ENCODE peak calls at places on chromosomes 1 and 21, in ten cellular contexts. One of them, this sample, is unnamed.

GRCh38 chr1:192485692-192486436 is 89.7 kb upstream of the RGS1 start:
- DNase-seq in lower lobe of right lung: peak
- DNase-seq in CD14-positive monocyte: no peak
- DNase-seq in KBM-7: no peak
- DNase-seq in mucosa of descending colon: no peak
- DNase-seq in iris pigment epithelial cell: peak
- DNase-seq in fibroblast of lung: peak
- DNase-seq in stimulated activated CD8-positive, alpha-beta memory T cell treated with anti-CD3 and anti-CD28 coated beads, Interleukin-2, amount 100 ng/mL, for 1 hour: no peak
- DNase-seq in activated naive CD8-positive, alpha-beta T cell treated with anti-CD3 and anti-CD28 coated beads, Interleukin-2, amount 50 U/mL, for 24 hours: no peak
- DNase-seq in A549: peak
- DNase-seq in this sample: peak

GRCh38 chr1:19400875-19401854 is 84.2 kb downstream of the CAPZB start:
- DNase-seq in KBM-7: no peak
- DNase-seq in CD14-positive monocyte: no peak
- DNase-seq in A549: no peak
- DNase-seq in stimulated activated CD8-positive, alpha-beta memory T cell treated with anti-CD3 and anti-CD28 coated beads, Interleukin-2, amount 100 ng/mL, for 1 hour: no peak
- DNase-seq in iris pigment epithelial cell: no peak
- DNase-seq in mucosa of descending colon: no peak
- DNase-seq in lower lobe of right lung: no peak
- DNase-seq in fibroblast of lung: peak
- DNase-seq in activated naive CD8-positive, alpha-beta T cell treated with anti-CD3 and anti-CD28 coated beads, Interleukin-2, amount 50 U/mL, for 24 hours: no peak
- DNase-seq in this sample: no peak

GRCh38 chr1:11653101-11653601 is 1.1 kb downstream of the FBXO2 start:
- DNase-seq in CD14-positive monocyte: no peak
- DNase-seq in fibroblast of lung: peak
- DNase-seq in A549: no peak
- DNase-seq in iris pigment epithelial cell: no peak
- DNase-seq in stimulated activated CD8-positive, alpha-beta memory T cell treated with anti-CD3 and anti-CD28 coated beads, Interleukin-2, amount 100 ng/mL, for 1 hour: no peak
- DNase-seq in KBM-7: no peak
- DNase-seq in lower lobe of right lung: no peak
- DNase-seq in mucosa of descending colon: no peak
- DNase-seq in activated naive CD8-positive, alpha-beta T cell treated with anti-CD3 and anti-CD28 coated beads, Interleukin-2, amount 50 U/mL, for 24 hours: no peak
- DNase-seq in this sample: peak

GRCh38 chr1:217088521-217089221 is 365.4 kb upstream of the ESRRG start:
- DNase-seq in KBM-7: no peak
- DNase-seq in CD14-positive monocyte: no peak
- DNase-seq in iris pigment epithelial cell: peak
- DNase-seq in stimulated activated CD8-positive, alpha-beta memory T cell treated with anti-CD3 and anti-CD28 coated beads, Interleukin-2, amount 100 ng/mL, for 1 hour: no peak
- DNase-seq in fibroblast of lung: peak
- DNase-seq in lower lobe of right lung: no peak
- DNase-seq in activated naive CD8-positive, alpha-beta T cell treated with anti-CD3 and anti-CD28 coated beads, Interleukin-2, amount 50 U/mL, for 24 hours: no peak
- DNase-seq in mucosa of descending colon: no peak
- DNase-seq in A549: no peak
- DNase-seq in this sample: no peak

GRCh38 chr1:62977321-62977720 is 193.4 kb downstream of the ATG4C start:
- DNase-seq in mucosa of descending colon: no peak
- DNase-seq in lower lobe of right lung: no peak
- DNase-seq in A549: no peak
- DNase-seq in stimulated activated CD8-positive, alpha-beta memory T cell treated with anti-CD3 and anti-CD28 coated beads, Interleukin-2, amount 100 ng/mL, for 1 hour: no peak
- DNase-seq in KBM-7: no peak
- DNase-seq in iris pigment epithelial cell: peak
- DNase-seq in CD14-positive monocyte: no peak
- DNase-seq in activated naive CD8-positive, alpha-beta T cell treated with anti-CD3 and anti-CD28 coated beads, Interleukin-2, amount 50 U/mL, for 24 hours: no peak
- DNase-seq in fibroblast of lung: no peak
- DNase-seq in this sample: no peak

GRCh38 chr1:112637257-112638108 is 17.9 kb downstream of the CAPZA1 start:
- DNase-seq in stimulated activated CD8-positive, alpha-beta memory T cell treated with anti-CD3 and anti-CD28 coated beads, Interleukin-2, amount 100 ng/mL, for 1 hour: no peak
- DNase-seq in KBM-7: no peak
- DNase-seq in CD14-positive monocyte: no peak
- DNase-seq in iris pigment epithelial cell: peak
- DNase-seq in mucosa of descending colon: no peak
- DNase-seq in fibroblast of lung: peak
- DNase-seq in lower lobe of right lung: no peak
- DNase-seq in activated naive CD8-positive, alpha-beta T cell treated with anti-CD3 and anti-CD28 coated beads, Interleukin-2, amount 50 U/mL, for 24 hours: no peak
- DNase-seq in A549: peak
- DNase-seq in this sample: peak

GRCh38 chr21:41359289-41359688 is 2.5 kb upstream of the MX2 start:
- DNase-seq in activated naive CD8-positive, alpha-beta T cell treated with anti-CD3 and anti-CD28 coated beads, Interleukin-2, amount 50 U/mL, for 24 hours: no peak
- DNase-seq in KBM-7: no peak
- DNase-seq in iris pigment epithelial cell: no peak
- DNase-seq in stimulated activated CD8-positive, alpha-beta memory T cell treated with anti-CD3 and anti-CD28 coated beads, Interleukin-2, amount 100 ng/mL, for 1 hour: no peak
- DNase-seq in A549: no peak
- DNase-seq in lower lobe of right lung: no peak
- DNase-seq in CD14-positive monocyte: no peak
- DNase-seq in fibroblast of lung: no peak
- DNase-seq in mucosa of descending colon: peak
- DNase-seq in this sample: no peak

GRCh38 chr21:32812035-32812434 is 40.5 kb upstream of the PAXBP1 start:
- DNase-seq in stimulated activated CD8-positive, alpha-beta memory T cell treated with anti-CD3 and anti-CD28 coated beads, Interleukin-2, amount 100 ng/mL, for 1 hour: no peak
- DNase-seq in lower lobe of right lung: no peak
- DNase-seq in iris pigment epithelial cell: peak
- DNase-seq in A549: no peak
- DNase-seq in mucosa of descending colon: no peak
- DNase-seq in fibroblast of lung: peak
- DNase-seq in KBM-7: no peak
- DNase-seq in activated naive CD8-positive, alpha-beta T cell treated with anti-CD3 and anti-CD28 coated beads, Interleukin-2, amount 50 U/mL, for 24 hours: no peak
- DNase-seq in CD14-positive monocyte: no peak
- DNase-seq in this sample: no peak

GRCh38 chr1:1629430-1630190 is 2.4 kb upstream of the MMP23B start:
- DNase-seq in stimulated activated CD8-positive, alpha-beta memory T cell treated with anti-CD3 and anti-CD28 coated beads, Interleukin-2, amount 100 ng/mL, for 1 hour: peak
- DNase-seq in mucosa of descending colon: peak
- DNase-seq in lower lobe of right lung: peak
- DNase-seq in KBM-7: no peak
- DNase-seq in A549: no peak
- DNase-seq in CD14-positive monocyte: peak
- DNase-seq in activated naive CD8-positive, alpha-beta T cell treated with anti-CD3 and anti-CD28 coated beads, Interleukin-2, amount 50 U/mL, for 24 hours: peak
- DNase-seq in fibroblast of lung: no peak
- DNase-seq in iris pigment epithelial cell: no peak
- DNase-seq in this sample: no peak

GRCh38 chr21:33395866-33396265 is 7.3 kb upstream of the IFNGR2 start:
- DNase-seq in stimulated activated CD8-positive, alpha-beta memory T cell treated with anti-CD3 and anti-CD28 coated beads, Interleukin-2, amount 100 ng/mL, for 1 hour: no peak
- DNase-seq in KBM-7: no peak
- DNase-seq in mucosa of descending colon: no peak
- DNase-seq in fibroblast of lung: peak
- DNase-seq in lower lobe of right lung: no peak
- DNase-seq in activated naive CD8-positive, alpha-beta T cell treated with anti-CD3 and anti-CD28 coated beads, Interleukin-2, amount 50 U/mL, for 24 hours: no peak
- DNase-seq in A549: no peak
- DNase-seq in iris pigment epithelial cell: no peak
- DNase-seq in CD14-positive monocyte: no peak
- DNase-seq in this sample: peak

GRCh38 chr1:182629674-182630073 is 25.5 kb upstream of the RGS16 start:
- DNase-seq in fibroblast of lung: no peak
- DNase-seq in activated naive CD8-positive, alpha-beta T cell treated with anti-CD3 and anti-CD28 coated beads, Interleukin-2, amount 50 U/mL, for 24 hours: peak
- DNase-seq in CD14-positive monocyte: no peak
- DNase-seq in mucosa of descending colon: no peak
- DNase-seq in A549: no peak
- DNase-seq in KBM-7: no peak
- DNase-seq in stimulated activated CD8-positive, alpha-beta memory T cell treated with anti-CD3 and anti-CD28 coated beads, Interleukin-2, amount 100 ng/mL, for 1 hour: peak
- DNase-seq in iris pigment epithelial cell: no peak
- DNase-seq in lower lobe of right lung: no peak
- DNase-seq in this sample: no peak

GRCh38 chr1:93616996-93617669 is 64.5 kb downstream of the BCAR3 start:
- DNase-seq in lower lobe of right lung: peak
- DNase-seq in A549: peak
- DNase-seq in stimulated activated CD8-positive, alpha-beta memory T cell treated with anti-CD3 and anti-CD28 coated beads, Interleukin-2, amount 100 ng/mL, for 1 hour: no peak
- DNase-seq in fibroblast of lung: peak
- DNase-seq in mucosa of descending colon: no peak
- DNase-seq in activated naive CD8-positive, alpha-beta T cell treated with anti-CD3 and anti-CD28 coated beads, Interleukin-2, amount 50 U/mL, for 24 hours: no peak
- DNase-seq in iris pigment epithelial cell: no peak
- DNase-seq in KBM-7: no peak
- DNase-seq in CD14-positive monocyte: no peak
- DNase-seq in this sample: peak

This sample was measured in M059J.